ENCODE peak calls at places on chromosomes 4 and X, in nine cellular contexts. I, Y, S, X, W, N, Q, E and P are unnamed samples.

GRCh38 chr4:37999000-37999745 is 39.0 kb downstream of the PTTG2 start:
- DNase-seq in I (no peak), Y (no peak), S (no peak), X (no peak), W (no peak), N (no peak), Q (no peak), E (no peak), P (no peak)

GRCh38 chr4:54781771-54782170 is 124.0 kb downstream of the KIT start:
- DNase-seq in I (no peak), Y (peak; percentile 59), S (peak; percentile 79), X (no peak), W (peak; percentile 53), N (no peak), Q (no peak), E (no peak), P (no peak)

GRCh38 chrX:47264507-47265173 is 31.8 kb downstream of the USP11 start:
- DNase-seq in I (peak; percentile 3), Y (no peak), S (no peak), X (peak; percentile 32), W (no peak), N (no peak), Q (no peak), E (peak; percentile 62), P (peak; percentile 30)

GRCh38 chr4:122914292-122914904 is 8.0 kb downstream of the NUDT6 start:
- DNase-seq in I (no peak), Y (no peak), S (no peak), X (peak; percentile 33), W (no peak), N (no peak), Q (no peak), E (peak; percentile 40), P (peak; percentile 48)

GRCh38 chr4:114015444-114015899 is 36.0 kb upstream of the ARSJ start:
- DNase-seq in I (no peak), Y (no peak), S (no peak), X (peak; percentile 97), W (no peak), N (no peak), Q (no peak), E (peak; percentile 100), P (peak; percentile 100)

GRCh38 chrX:12979630-12980015 is 4.7 kb downstream of the TMSB4X start:
- DNase-seq in I (no peak), Y (no peak), S (no peak), X (no peak), W (no peak), N (no peak), Q (no peak), E (no peak), P (no peak)

GRCh38 chrX:34343001-34343400 is 210.9 kb upstream of the FAM47A start:
- DNase-seq in I (no peak), Y (no peak), S (no peak), X (no peak), W (no peak), N (no peak), Q (no peak), E (no peak), P (no peak)

GRCh38 chr4:118740869-118741268 is 55.7 kb downstream of the METTL14 start:
- DNase-seq in I (no peak), Y (no peak), S (no peak), X (no peak), W (no peak), N (no peak), Q (no peak), E (peak; percentile 31), P (no peak)

GRCh38 chr4:33649015-33649414 is 2595.3 kb downstream of the ARAP2 start:
- DNase-seq in I (no peak), Y (no peak), S (no peak), X (peak; percentile 54), W (no peak), N (no peak), Q (no peak), E (peak; percentile 8), P (no peak)

GRCh38 chrX:21721175-21721574 is 36.7 kb downstream of the SMPX start:
- DNase-seq in I (no peak), Y (no peak), S (no peak), X (no peak), W (no peak), N (no peak), Q (no peak), E (no peak), P (no peak)

GRCh38 chrX:19121898-19122640 is at the start of gene ADGRG2:
- DNase-seq in I (peak; percentile 3), Y (peak; percentile 21), S (peak; percentile 66), X (no peak), W (peak; percentile 65), N (peak; percentile 21), Q (no peak), E (no peak), P (no peak)

GRCh38 chrX:136380010-136380769 is 79.4 kb downstream of the ADGRG4 start:
- DNase-seq in I (no peak), Y (no peak), S (no peak), X (no peak), W (no peak), N (no peak), Q (no peak), E (no peak), P (no peak)

GRCh38 chr4:181525641-181526040 is 717.6 kb upstream of the TENM3 start:
- DNase-seq in I (no peak), Y (no peak), S (no peak), X (no peak), W (no peak), N (no peak), Q (no peak), E (peak; percentile 2), P (no peak)